ENCODE peak calls at places on chromosomes 2 and 18, in six cellular contexts. One of them, this sample, is unnamed.
A peak's percentile ranks its signal among the peaks of the same experiment; 100 is the strongest.

GRCh38 chr18:36809590-36810381 is 19.0 kb downstream of the TPGS2 start:
- DNase-seq in IMR-90: peak; percentile 79
- DNase-seq in T-helper 2 cell: peak; percentile 11
- DNase-seq in stimulated activated CD4-positive, alpha-beta T cell treated with anti-CD3 and anti-CD28 coated beads, Interleukin-12 subunit alpha, Interleukin-12 subunit beta, amount 100 ng/mL, for 4 hours: peak; percentile 3
- DNase-seq in activated CD4-positive, alpha-beta T cell treated with anti-CD3 and anti-CD28 coated beads for 4 hours: peak; percentile 26
- DNase-seq in activated CD4-positive, CD25-positive, alpha-beta regulatory T cell treated with anti-CD3 and anti-CD28 coated beads, Interleukin-2, amount 50 U/mL, for 16 hours: peak; percentile 4
- DNase-seq in this sample: no peak

GRCh38 chr2:9950521-9951271 is 797 bp upstream of the GRHL1 start:
- DNase-seq in T-helper 2 cell: peak; percentile 47
- DNase-seq in stimulated activated CD4-positive, alpha-beta T cell treated with anti-CD3 and anti-CD28 coated beads, Interleukin-12 subunit alpha, Interleukin-12 subunit beta, amount 100 ng/mL, for 4 hours: peak; percentile 47
- DNase-seq in IMR-90: no peak
- DNase-seq in activated CD4-positive, CD25-positive, alpha-beta regulatory T cell treated with anti-CD3 and anti-CD28 coated beads, Interleukin-2, amount 50 U/mL, for 16 hours: peak; percentile 19
- DNase-seq in activated CD4-positive, alpha-beta T cell treated with anti-CD3 and anti-CD28 coated beads for 4 hours: peak; percentile 41
- DNase-seq in this sample: peak; percentile 37

GRCh38 chr2:75792146-75792545 is 81.4 kb upstream of the GCFC2 start:
- DNase-seq in activated CD4-positive, CD25-positive, alpha-beta regulatory T cell treated with anti-CD3 and anti-CD28 coated beads, Interleukin-2, amount 50 U/mL, for 16 hours: no peak
- DNase-seq in T-helper 2 cell: no peak
- DNase-seq in activated CD4-positive, alpha-beta T cell treated with anti-CD3 and anti-CD28 coated beads for 4 hours: no peak
- DNase-seq in IMR-90: no peak
- DNase-seq in stimulated activated CD4-positive, alpha-beta T cell treated with anti-CD3 and anti-CD28 coated beads, Interleukin-12 subunit alpha, Interleukin-12 subunit beta, amount 100 ng/mL, for 4 hours: no peak
- DNase-seq in this sample: no peak

GRCh38 chr2:230322561-230323384 is 4.2 kb upstream of the SP140L start:
- DNase-seq in T-helper 2 cell: no peak
- DNase-seq in activated CD4-positive, alpha-beta T cell treated with anti-CD3 and anti-CD28 coated beads for 4 hours: no peak
- DNase-seq in IMR-90: no peak
- DNase-seq in activated CD4-positive, CD25-positive, alpha-beta regulatory T cell treated with anti-CD3 and anti-CD28 coated beads, Interleukin-2, amount 50 U/mL, for 16 hours: no peak
- DNase-seq in stimulated activated CD4-positive, alpha-beta T cell treated with anti-CD3 and anti-CD28 coated beads, Interleukin-12 subunit alpha, Interleukin-12 subunit beta, amount 100 ng/mL, for 4 hours: no peak
- DNase-seq in this sample: no peak

GRCh38 chr2:150526827-150527226 is 39.4 kb upstream of the RND3 start:
- DNase-seq in IMR-90: peak; percentile 94
- DNase-seq in stimulated activated CD4-positive, alpha-beta T cell treated with anti-CD3 and anti-CD28 coated beads, Interleukin-12 subunit alpha, Interleukin-12 subunit beta, amount 100 ng/mL, for 4 hours: no peak
- DNase-seq in activated CD4-positive, alpha-beta T cell treated with anti-CD3 and anti-CD28 coated beads for 4 hours: no peak
- DNase-seq in activated CD4-positive, CD25-positive, alpha-beta regulatory T cell treated with anti-CD3 and anti-CD28 coated beads, Interleukin-2, amount 50 U/mL, for 16 hours: no peak
- DNase-seq in T-helper 2 cell: no peak
- DNase-seq in this sample: no peak

GRCh38 chr2:63425606-63426005 is 162.7 kb downstream of the WDPCP start:
- DNase-seq in IMR-90: peak; percentile 26
- DNase-seq in activated CD4-positive, CD25-positive, alpha-beta regulatory T cell treated with anti-CD3 and anti-CD28 coated beads, Interleukin-2, amount 50 U/mL, for 16 hours: no peak
- DNase-seq in T-helper 2 cell: no peak
- DNase-seq in activated CD4-positive, alpha-beta T cell treated with anti-CD3 and anti-CD28 coated beads for 4 hours: no peak
- DNase-seq in stimulated activated CD4-positive, alpha-beta T cell treated with anti-CD3 and anti-CD28 coated beads, Interleukin-12 subunit alpha, Interleukin-12 subunit beta, amount 100 ng/mL, for 4 hours: no peak
- DNase-seq in this sample: no peak

GRCh38 chr2:41160439-41160838 is 708.5 kb upstream of the SLC8A1 start:
- DNase-seq in stimulated activated CD4-positive, alpha-beta T cell treated with anti-CD3 and anti-CD28 coated beads, Interleukin-12 subunit alpha, Interleukin-12 subunit beta, amount 100 ng/mL, for 4 hours: no peak
- DNase-seq in T-helper 2 cell: no peak
- DNase-seq in activated CD4-positive, alpha-beta T cell treated with anti-CD3 and anti-CD28 coated beads for 4 hours: no peak
- DNase-seq in activated CD4-positive, CD25-positive, alpha-beta regulatory T cell treated with anti-CD3 and anti-CD28 coated beads, Interleukin-2, amount 50 U/mL, for 16 hours: no peak
- DNase-seq in IMR-90: no peak
- DNase-seq in this sample: no peak

GRCh38 chr2:120736202-120736954 is 710 bp downstream of the GLI2 start:
- DNase-seq in stimulated activated CD4-positive, alpha-beta T cell treated with anti-CD3 and anti-CD28 coated beads, Interleukin-12 subunit alpha, Interleukin-12 subunit beta, amount 100 ng/mL, for 4 hours: no peak
- DNase-seq in activated CD4-positive, alpha-beta T cell treated with anti-CD3 and anti-CD28 coated beads for 4 hours: no peak
- DNase-seq in IMR-90: no peak
- DNase-seq in activated CD4-positive, CD25-positive, alpha-beta regulatory T cell treated with anti-CD3 and anti-CD28 coated beads, Interleukin-2, amount 50 U/mL, for 16 hours: no peak
- DNase-seq in T-helper 2 cell: no peak
- DNase-seq in this sample: no peak

GRCh38 chr2:96771792-96772618 is 11.3 kb downstream of the CNNM4 start:
- DNase-seq in activated CD4-positive, alpha-beta T cell treated with anti-CD3 and anti-CD28 coated beads for 4 hours: no peak
- DNase-seq in T-helper 2 cell: no peak
- DNase-seq in activated CD4-positive, CD25-positive, alpha-beta regulatory T cell treated with anti-CD3 and anti-CD28 coated beads, Interleukin-2, amount 50 U/mL, for 16 hours: no peak
- DNase-seq in stimulated activated CD4-positive, alpha-beta T cell treated with anti-CD3 and anti-CD28 coated beads, Interleukin-12 subunit alpha, Interleukin-12 subunit beta, amount 100 ng/mL, for 4 hours: no peak
- DNase-seq in IMR-90: no peak
- DNase-seq in this sample: no peak

GRCh38 chr2:70978388-70979357 is at the start of gene ANKRD53:
- DNase-seq in IMR-90: no peak
- DNase-seq in activated CD4-positive, CD25-positive, alpha-beta regulatory T cell treated with anti-CD3 and anti-CD28 coated beads, Interleukin-2, amount 50 U/mL, for 16 hours: no peak
- DNase-seq in activated CD4-positive, alpha-beta T cell treated with anti-CD3 and anti-CD28 coated beads for 4 hours: peak; percentile 16
- DNase-seq in T-helper 2 cell: no peak
- DNase-seq in stimulated activated CD4-positive, alpha-beta T cell treated with anti-CD3 and anti-CD28 coated beads, Interleukin-12 subunit alpha, Interleukin-12 subunit beta, amount 100 ng/mL, for 4 hours: no peak
- DNase-seq in this sample: no peak

GRCh38 chr2:70830333-70830732 is 5.3 kb downstream of the CD207 start:
- DNase-seq in IMR-90: no peak
- DNase-seq in stimulated activated CD4-positive, alpha-beta T cell treated with anti-CD3 and anti-CD28 coated beads, Interleukin-12 subunit alpha, Interleukin-12 subunit beta, amount 100 ng/mL, for 4 hours: no peak
- DNase-seq in activated CD4-positive, alpha-beta T cell treated with anti-CD3 and anti-CD28 coated beads for 4 hours: no peak
- DNase-seq in T-helper 2 cell: no peak
- DNase-seq in activated CD4-positive, CD25-positive, alpha-beta regulatory T cell treated with anti-CD3 and anti-CD28 coated beads, Interleukin-2, amount 50 U/mL, for 16 hours: no peak
- DNase-seq in this sample: no peak

GRCh38 chr2:72515696-72516095 is 310.1 kb downstream of the EXOC6B start:
- DNase-seq in stimulated activated CD4-positive, alpha-beta T cell treated with anti-CD3 and anti-CD28 coated beads, Interleukin-12 subunit alpha, Interleukin-12 subunit beta, amount 100 ng/mL, for 4 hours: no peak
- DNase-seq in IMR-90: no peak
- DNase-seq in activated CD4-positive, alpha-beta T cell treated with anti-CD3 and anti-CD28 coated beads for 4 hours: no peak
- DNase-seq in T-helper 2 cell: no peak
- DNase-seq in activated CD4-positive, CD25-positive, alpha-beta regulatory T cell treated with anti-CD3 and anti-CD28 coated beads, Interleukin-2, amount 50 U/mL, for 16 hours: no peak
- DNase-seq in this sample: no peak

GRCh38 chr2:100124746-100125145 is 17.6 kb downstream of the AFF3 start:
- DNase-seq in activated CD4-positive, CD25-positive, alpha-beta regulatory T cell treated with anti-CD3 and anti-CD28 coated beads, Interleukin-2, amount 50 U/mL, for 16 hours: no peak
- DNase-seq in IMR-90: no peak
- DNase-seq in T-helper 2 cell: no peak
- DNase-seq in activated CD4-positive, alpha-beta T cell treated with anti-CD3 and anti-CD28 coated beads for 4 hours: no peak
- DNase-seq in stimulated activated CD4-positive, alpha-beta T cell treated with anti-CD3 and anti-CD28 coated beads, Interleukin-12 subunit alpha, Interleukin-12 subunit beta, amount 100 ng/mL, for 4 hours: no peak
- DNase-seq in this sample: no peak

GRCh38 chr2:28544915-28545589 is 49.2 kb downstream of the PLB1 start:
- DNase-seq in activated CD4-positive, CD25-positive, alpha-beta regulatory T cell treated with anti-CD3 and anti-CD28 coated beads, Interleukin-2, amount 50 U/mL, for 16 hours: no peak
- DNase-seq in stimulated activated CD4-positive, alpha-beta T cell treated with anti-CD3 and anti-CD28 coated beads, Interleukin-12 subunit alpha, Interleukin-12 subunit beta, amount 100 ng/mL, for 4 hours: no peak
- DNase-seq in T-helper 2 cell: no peak
- DNase-seq in IMR-90: peak; percentile 15
- DNase-seq in activated CD4-positive, alpha-beta T cell treated with anti-CD3 and anti-CD28 coated beads for 4 hours: peak; percentile 8
- DNase-seq in this sample: no peak

GRCh38 chr2:7972670-7973069 is 709.2 kb upstream of the ID2 start:
- DNase-seq in activated CD4-positive, CD25-positive, alpha-beta regulatory T cell treated with anti-CD3 and anti-CD28 coated beads, Interleukin-2, amount 50 U/mL, for 16 hours: no peak
- DNase-seq in IMR-90: no peak
- DNase-seq in stimulated activated CD4-positive, alpha-beta T cell treated with anti-CD3 and anti-CD28 coated beads, Interleukin-12 subunit alpha, Interleukin-12 subunit beta, amount 100 ng/mL, for 4 hours: no peak
- DNase-seq in activated CD4-positive, alpha-beta T cell treated with anti-CD3 and anti-CD28 coated beads for 4 hours: no peak
- DNase-seq in T-helper 2 cell: no peak
- DNase-seq in this sample: no peak

GRCh38 chr18:27298215-27298804 is 113.2 kb upstream of the CHST9 start:
- DNase-seq in IMR-90: no peak
- DNase-seq in T-helper 2 cell: no peak
- DNase-seq in stimulated activated CD4-positive, alpha-beta T cell treated with anti-CD3 and anti-CD28 coated beads, Interleukin-12 subunit alpha, Interleukin-12 subunit beta, amount 100 ng/mL, for 4 hours: no peak
- DNase-seq in activated CD4-positive, alpha-beta T cell treated with anti-CD3 and anti-CD28 coated beads for 4 hours: no peak
- DNase-seq in activated CD4-positive, CD25-positive, alpha-beta regulatory T cell treated with anti-CD3 and anti-CD28 coated beads, Interleukin-2, amount 50 U/mL, for 16 hours: no peak
- DNase-seq in this sample: no peak

GRCh38 chr2:109614715-109615636 is 812 bp downstream of the SOWAHC start:
- DNase-seq in activated CD4-positive, alpha-beta T cell treated with anti-CD3 and anti-CD28 coated beads for 4 hours: no peak
- DNase-seq in activated CD4-positive, CD25-positive, alpha-beta regulatory T cell treated with anti-CD3 and anti-CD28 coated beads, Interleukin-2, amount 50 U/mL, for 16 hours: no peak
- DNase-seq in stimulated activated CD4-positive, alpha-beta T cell treated with anti-CD3 and anti-CD28 coated beads, Interleukin-12 subunit alpha, Interleukin-12 subunit beta, amount 100 ng/mL, for 4 hours: peak; percentile 4
- DNase-seq in IMR-90: no peak
- DNase-seq in T-helper 2 cell: no peak
- DNase-seq in this sample: no peak

GRCh38 chr2:71554028-71554705 is 100.8 kb downstream of the DYSF start:
- DNase-seq in stimulated activated CD4-positive, alpha-beta T cell treated with anti-CD3 and anti-CD28 coated beads, Interleukin-12 subunit alpha, Interleukin-12 subunit beta, amount 100 ng/mL, for 4 hours: no peak
- DNase-seq in IMR-90: no peak
- DNase-seq in activated CD4-positive, CD25-positive, alpha-beta regulatory T cell treated with anti-CD3 and anti-CD28 coated beads, Interleukin-2, amount 50 U/mL, for 16 hours: no peak
- DNase-seq in activated CD4-positive, alpha-beta T cell treated with anti-CD3 and anti-CD28 coated beads for 4 hours: no peak
- DNase-seq in T-helper 2 cell: no peak
- DNase-seq in this sample: no peak

GRCh38 chr2:183259921-183260320 is 135.7 kb downstream of the NUP35 start:
- DNase-seq in activated CD4-positive, CD25-positive, alpha-beta regulatory T cell treated with anti-CD3 and anti-CD28 coated beads, Interleukin-2, amount 50 U/mL, for 16 hours: no peak
- DNase-seq in activated CD4-positive, alpha-beta T cell treated with anti-CD3 and anti-CD28 coated beads for 4 hours: no peak
- DNase-seq in stimulated activated CD4-positive, alpha-beta T cell treated with anti-CD3 and anti-CD28 coated beads, Interleukin-12 subunit alpha, Interleukin-12 subunit beta, amount 100 ng/mL, for 4 hours: no peak
- DNase-seq in T-helper 2 cell: no peak
- DNase-seq in IMR-90: no peak
- DNase-seq in this sample: no peak

GRCh38 chr2:27086722-27087446 is at the start of gene KHK:
- DNase-seq in T-helper 2 cell: no peak
- DNase-seq in activated CD4-positive, alpha-beta T cell treated with anti-CD3 and anti-CD28 coated beads for 4 hours: no peak
- DNase-seq in stimulated activated CD4-positive, alpha-beta T cell treated with anti-CD3 and anti-CD28 coated beads, Interleukin-12 subunit alpha, Interleukin-12 subunit beta, amount 100 ng/mL, for 4 hours: peak; percentile 8
- DNase-seq in activated CD4-positive, CD25-positive, alpha-beta regulatory T cell treated with anti-CD3 and anti-CD28 coated beads, Interleukin-2, amount 50 U/mL, for 16 hours: no peak
- DNase-seq in IMR-90: no peak
- DNase-seq in this sample: no peak

GRCh38 chr18:45384137-45384998 is 230.9 kb upstream of the SLC14A2 start:
- DNase-seq in stimulated activated CD4-positive, alpha-beta T cell treated with anti-CD3 and anti-CD28 coated beads, Interleukin-12 subunit alpha, Interleukin-12 subunit beta, amount 100 ng/mL, for 4 hours: peak; percentile 14
- DNase-seq in activated CD4-positive, CD25-positive, alpha-beta regulatory T cell treated with anti-CD3 and anti-CD28 coated beads, Interleukin-2, amount 50 U/mL, for 16 hours: peak; percentile 6
- DNase-seq in T-helper 2 cell: peak; percentile 3
- DNase-seq in IMR-90: peak; percentile 35
- DNase-seq in activated CD4-positive, alpha-beta T cell treated with anti-CD3 and anti-CD28 coated beads for 4 hours: peak; percentile 5
- DNase-seq in this sample: peak; percentile 1

GRCh38 chr2:25566094-25566493 is 107.3 kb downstream of the DTNB start:
- DNase-seq in activated CD4-positive, CD25-positive, alpha-beta regulatory T cell treated with anti-CD3 and anti-CD28 coated beads, Interleukin-2, amount 50 U/mL, for 16 hours: no peak
- DNase-seq in activated CD4-positive, alpha-beta T cell treated with anti-CD3 and anti-CD28 coated beads for 4 hours: no peak
- DNase-seq in IMR-90: no peak
- DNase-seq in stimulated activated CD4-positive, alpha-beta T cell treated with anti-CD3 and anti-CD28 coated beads, Interleukin-12 subunit alpha, Interleukin-12 subunit beta, amount 100 ng/mL, for 4 hours: no peak
- DNase-seq in T-helper 2 cell: no peak
- DNase-seq in this sample: no peak

GRCh38 chr18:9627642-9628041 is 13.3 kb upstream of the PPP4R1 start:
- DNase-seq in activated CD4-positive, CD25-positive, alpha-beta regulatory T cell treated with anti-CD3 and anti-CD28 coated beads, Interleukin-2, amount 50 U/mL, for 16 hours: no peak
- DNase-seq in stimulated activated CD4-positive, alpha-beta T cell treated with anti-CD3 and anti-CD28 coated beads, Interleukin-12 subunit alpha, Interleukin-12 subunit beta, amount 100 ng/mL, for 4 hours: no peak
- DNase-seq in IMR-90: peak; percentile 65
- DNase-seq in activated CD4-positive, alpha-beta T cell treated with anti-CD3 and anti-CD28 coated beads for 4 hours: no peak
- DNase-seq in T-helper 2 cell: no peak
- DNase-seq in this sample: no peak

GRCh38 chr18:69916412-69916811 is 31.3 kb downstream of the CD226 start:
- DNase-seq in activated CD4-positive, CD25-positive, alpha-beta regulatory T cell treated with anti-CD3 and anti-CD28 coated beads, Interleukin-2, amount 50 U/mL, for 16 hours: no peak
- DNase-seq in stimulated activated CD4-positive, alpha-beta T cell treated with anti-CD3 and anti-CD28 coated beads, Interleukin-12 subunit alpha, Interleukin-12 subunit beta, amount 100 ng/mL, for 4 hours: no peak
- DNase-seq in activated CD4-positive, alpha-beta T cell treated with anti-CD3 and anti-CD28 coated beads for 4 hours: no peak
- DNase-seq in IMR-90: peak; percentile 26
- DNase-seq in T-helper 2 cell: no peak
- DNase-seq in this sample: no peak

GRCh38 chr18:26474542-26474941 is 73.8 kb downstream of the KCTD1 start:
- DNase-seq in activated CD4-positive, alpha-beta T cell treated with anti-CD3 and anti-CD28 coated beads for 4 hours: no peak
- DNase-seq in T-helper 2 cell: no peak
- DNase-seq in activated CD4-positive, CD25-positive, alpha-beta regulatory T cell treated with anti-CD3 and anti-CD28 coated beads, Interleukin-2, amount 50 U/mL, for 16 hours: no peak
- DNase-seq in IMR-90: no peak
- DNase-seq in stimulated activated CD4-positive, alpha-beta T cell treated with anti-CD3 and anti-CD28 coated beads, Interleukin-12 subunit alpha, Interleukin-12 subunit beta, amount 100 ng/mL, for 4 hours: no peak
- DNase-seq in this sample: no peak

GRCh38 chr2:120938132-120938771 is 202.6 kb downstream of the GLI2 start:
- DNase-seq in T-helper 2 cell: no peak
- DNase-seq in activated CD4-positive, alpha-beta T cell treated with anti-CD3 and anti-CD28 coated beads for 4 hours: no peak
- DNase-seq in activated CD4-positive, CD25-positive, alpha-beta regulatory T cell treated with anti-CD3 and anti-CD28 coated beads, Interleukin-2, amount 50 U/mL, for 16 hours: no peak
- DNase-seq in stimulated activated CD4-positive, alpha-beta T cell treated with anti-CD3 and anti-CD28 coated beads, Interleukin-12 subunit alpha, Interleukin-12 subunit beta, amount 100 ng/mL, for 4 hours: no peak
- DNase-seq in IMR-90: no peak
- DNase-seq in this sample: no peak

This sample was measured in T follicular helper cell.